ENCODE peak calls at places on chromosomes 5 and 9, in seven cellular contexts. N is H9, S is H1, P is neuronal stem cell, U is IMR-90, V is mesendoderm, H is trophoblast cell. C is an unnamed sample.

GRCh38 chr5:32709789-32710334 is 1.3 kb upstream of the NPR3 start:
- DNase-seq in H (peak), S (no peak), V (peak), U (peak), P (peak), N (peak), C (peak)

GRCh38 chr5:144812770-144813169 is 642.1 kb downstream of the KCTD16 start:
- DNase-seq in P (no peak), U (peak), H (peak), S (no peak), N (no peak), V (no peak), C (peak)

GRCh38 chr9:7118653-7119052 is 360.9 kb downstream of the KDM4C start:
- DNase-seq in N (no peak), P (no peak), H (no peak), V (peak), S (no peak), U (no peak), C (no peak)

GRCh38 chr5:10036136-10036535 is 213.6 kb downstream of the ATPSCKMT start:
- DNase-seq in U (peak), N (no peak), S (no peak), P (no peak), V (no peak), H (no peak), C (no peak)

GRCh38 chr5:78509145-78509865 is 139.3 kb downstream of the LHFPL2 start:
- DNase-seq in N (no peak), U (no peak), H (no peak), P (no peak), S (no peak), V (no peak), C (no peak)

GRCh38 chr5:80127037-80127642 is 92.0 kb downstream of the THBS4 start:
- DNase-seq in H (no peak), P (no peak), S (no peak), N (no peak), U (no peak), V (no peak), C (no peak)

GRCh38 chr9:136567651-136568287 is 21.9 kb upstream of the NOTCH1 start:
- DNase-seq in P (no peak), N (peak), H (peak), V (peak), S (no peak), U (peak), C (peak)

GRCh38 chr9:126160067-126160853 is 166.4 kb upstream of the MVB12B start:
- DNase-seq in V (peak), U (no peak), H (no peak), S (no peak), P (no peak), N (no peak), C (no peak)

GRCh38 chr5:135444360-135444759 is 2.8 kb downstream of the DCANP1 start:
- DNase-seq in P (no peak), H (no peak), U (no peak), V (no peak), S (no peak), N (no peak), C (no peak)

GRCh38 chr5:132622608-132623007 is 35.4 kb upstream of the IL13 start:
- DNase-seq in H (no peak), N (no peak), V (no peak), S (no peak), P (no peak), U (no peak), C (no peak)

GRCh38 chr9:126953089-126953809 is 38.7 kb downstream of the RALGPS1 start:
- DNase-seq in P (no peak), S (no peak), V (no peak), U (peak), H (no peak), N (no peak), C (peak)

GRCh38 chr9:135281661-135282000 is 194.2 kb downstream of the OLFM1 start:
- DNase-seq in P (no peak), H (no peak), S (no peak), U (no peak), V (no peak), N (no peak), C (no peak)

GRCh38 chr9:135279834-135280393 is 192.4 kb downstream of the OLFM1 start:
- DNase-seq in V (no peak), P (no peak), H (no peak), U (no peak), N (no peak), S (no peak), C (no peak)

GRCh38 chr9:135281151-135281550 is 193.7 kb downstream of the OLFM1 start:
- DNase-seq in S (no peak), N (peak), H (no peak), U (no peak), V (peak), P (no peak), C (no peak)

GRCh38 chr9:135279385-135279784 is 191.9 kb downstream of the OLFM1 start:
- DNase-seq in P (no peak), V (no peak), U (no peak), S (no peak), N (no peak), H (no peak), C (no peak)

GRCh38 chr9:135280666-135281065 is 193.2 kb downstream of the OLFM1 start:
- DNase-seq in U (no peak), H (no peak), N (no peak), V (no peak), P (no peak), S (no peak), C (no peak)
- H4K8ac ChIP-seq in U (no peak), H (no peak), N (no peak), V (no peak), P (no peak), S (no peak), C (no peak)

GRCh38 chr5:3226171-3226570 is 369.5 kb upstream of the IRX1 start:
- DNase-seq in V (no peak), U (no peak), H (no peak), P (no peak), S (no peak), N (no peak), C (no peak)
- H4K8ac ChIP-seq in V (no peak), U (no peak), H (no peak), P (no peak), S (no peak), N (no peak), C (no peak)

GRCh38 chr9:134982311-134982710 is 64.6 kb upstream of the FCN1 start:
- DNase-seq in S (no peak), H (no peak), V (no peak), N (no peak), P (no peak), U (no peak), C (no peak)
- H4K8ac ChIP-seq in S (no peak), H (no peak), V (no peak), N (no peak), P (no peak), U (no peak), C (no peak)

GRCh38 chr5:4087110-4087509 is 491.5 kb downstream of the IRX1 start:
- DNase-seq in V (no peak), U (no peak), N (no peak), H (no peak), P (no peak), S (no peak), C (no peak)

GRCh38 chr5:4082966-4083564 is 487.4 kb downstream of the IRX1 start:
- DNase-seq in U (no peak), P (no peak), N (no peak), H (no peak), V (no peak), S (no peak), C (no peak)

GRCh38 chr5:4081466-4081865 is 485.8 kb downstream of the IRX1 start:
- DNase-seq in S (no peak), H (no peak), U (no peak), N (peak), P (no peak), V (no peak), C (no peak)

GRCh38 chr5:4086081-4086480 is 490.4 kb downstream of the IRX1 start:
- DNase-seq in U (no peak), H (no peak), V (no peak), N (no peak), S (no peak), P (no peak), C (no peak)

GRCh38 chr5:4083591-4084337 is 488.1 kb downstream of the IRX1 start:
- DNase-seq in U (no peak), N (no peak), H (no peak), S (no peak), V (no peak), P (no peak), C (no peak)
- H4K8ac ChIP-seq in U (no peak), N (no peak), H (no peak), S (no peak), V (no peak), P (no peak), C (no peak)

GRCh38 chr9:86324308-86324707 is 29.9 kb downstream of the TUT7 start:
- DNase-seq in N (no peak), S (no peak), P (no peak), V (peak), H (no peak), U (peak), C (no peak)

GRCh38 chr9:86324901-86325300 is 29.3 kb downstream of the TUT7 start:
- DNase-seq in S (no peak), P (no peak), V (no peak), H (no peak), N (no peak), U (peak), C (peak)

GRCh38 chr9:86328153-86328552 is 26.1 kb downstream of the TUT7 start:
- DNase-seq in N (peak), U (no peak), P (peak), S (no peak), H (no peak), V (peak), C (no peak)

GRCh38 chr9:86329649-86330048 is 24.6 kb downstream of the TUT7 start:
- DNase-seq in N (no peak), P (no peak), H (no peak), S (no peak), U (peak), V (no peak), C (no peak)

DNA sequence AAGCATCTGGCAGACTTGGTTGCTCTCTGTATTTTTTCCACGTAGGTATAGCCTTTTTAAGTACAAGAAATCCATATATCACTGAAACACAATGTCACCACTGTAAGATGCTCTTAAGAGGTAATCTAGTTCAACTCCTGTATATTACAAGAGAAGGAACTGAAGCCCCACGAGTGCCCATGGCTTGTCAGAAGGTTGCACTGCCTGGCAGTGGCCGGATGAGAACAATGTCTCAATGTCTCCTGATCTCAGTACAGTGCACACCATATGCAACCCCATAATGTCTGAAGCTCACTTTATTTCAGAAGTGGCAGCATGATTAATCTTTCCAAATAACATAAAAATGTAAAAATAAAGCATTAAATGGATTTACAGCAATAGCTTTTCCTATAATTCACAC is 27.7 kb downstream of the TUT7 start:
- DNase-seq in U (no peak), H (no peak), N (no peak), S (no peak), P (no peak), V (no peak), C (no peak)
- H4K8ac ChIP-seq in U (no peak), H (no peak), N (no peak), S (no peak), P (no peak), V (no peak), C (no peak)

DNA sequence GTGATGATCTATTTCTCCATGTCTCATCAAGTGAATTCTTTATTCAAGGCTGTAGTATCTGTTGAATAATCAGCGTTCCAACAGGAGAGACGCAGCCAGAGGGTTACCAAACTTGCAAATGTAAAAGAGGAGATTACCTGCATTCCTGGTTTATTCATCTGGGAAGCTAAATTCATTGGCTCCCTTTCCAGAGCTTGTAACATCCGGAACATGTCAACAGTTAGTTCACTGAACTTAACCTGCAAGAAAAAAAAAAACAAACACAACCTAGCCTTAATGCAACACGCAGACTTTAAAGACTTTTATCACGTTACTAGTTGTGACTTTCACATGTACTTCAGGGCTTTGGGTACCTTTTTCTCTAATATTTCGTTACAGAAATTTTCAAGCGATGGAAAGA is 62.4 kb upstream of the GOLGA1 start:
- DNase-seq in U (no peak), P (no peak), N (no peak), V (no peak), H (no peak), S (no peak), C (no peak)
- H4K8ac ChIP-seq in U (no peak), P (no peak), N (no peak), V (no peak), H (no peak), S (no peak), C (no peak)

DNA sequence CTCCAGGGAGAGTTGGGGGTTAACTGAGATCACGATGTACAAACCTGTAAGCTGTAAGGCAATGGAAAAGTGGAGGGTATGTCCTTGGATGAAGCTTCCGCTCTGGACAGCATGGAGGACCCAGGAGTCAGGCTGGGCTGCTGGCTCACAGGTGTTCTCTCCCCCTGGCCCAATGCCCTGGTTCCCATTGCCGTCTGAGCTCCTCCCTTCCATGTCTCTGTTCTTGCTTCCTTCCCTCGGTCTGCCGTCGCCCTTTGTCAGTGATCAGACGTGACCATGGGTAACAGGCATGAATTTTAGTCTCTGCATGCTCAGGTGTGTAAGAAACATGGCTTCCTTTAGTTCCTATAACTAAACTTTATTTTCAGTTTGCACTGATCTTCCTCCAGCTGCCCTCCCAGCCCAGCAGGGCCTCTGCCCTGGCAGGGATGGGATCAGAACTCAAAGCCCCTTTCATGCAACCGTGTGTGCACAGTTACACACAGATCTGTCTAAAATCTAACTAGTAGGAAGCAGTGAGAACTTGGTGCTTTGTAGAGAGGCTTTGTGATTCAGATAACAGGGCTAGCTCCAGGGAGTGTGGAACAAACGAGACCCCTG is 51.7 kb upstream of the KCNMB1 start:
- DNase-seq in P (no peak), V (no peak), U (no peak), H (no peak), N (no peak), S (no peak), C (no peak)
- H4K8ac ChIP-seq in P (no peak), V (no peak), U (no peak), H (no peak), N (no peak), S (no peak), C (no peak)

C was measured in mesenchymal stem cell.